ENCODE peak calls at places on chromosomes 4 and X, in four cellular contexts. One of them, this sample, is unnamed.

GRCh38 chrX:44162964-44163475 is 180.5 kb downstream of the EFHC2 start:
- DNase-seq in HCT116: no peak
- DNase-seq in HepG2: no peak
- DNase-seq in K562: no peak
- DNase-seq in this sample: no peak

GRCh38 chr4:8199594-8200301 is 658 bp downstream of the SH3TC1 start:
- DNase-seq in HepG2: no peak
- DNase-seq in HCT116: no peak
- DNase-seq in K562: no peak
- DNase-seq in this sample: no peak

GRCh38 chrX:67614006-67614405 is 70.2 kb downstream of the AR start:
- DNase-seq in HCT116: no peak
- DNase-seq in K562: no peak
- DNase-seq in HepG2: no peak
- DNase-seq in this sample: no peak

GRCh38 chrX:47751670-47752069 is 85.0 kb upstream of the ZNF81 start:
- DNase-seq in HepG2: no peak
- DNase-seq in K562: peak
- DNase-seq in HCT116: peak
- DNase-seq in this sample: no peak

GRCh38 chr4:170465434-170465833 is 375.7 kb upstream of the AADAT start:
- DNase-seq in K562: no peak
- DNase-seq in HepG2: no peak
- DNase-seq in HCT116: no peak
- DNase-seq in this sample: peak

GRCh38 chr4:37687175-37687525 is 974 bp upstream of the RELL1 start:
- DNase-seq in K562: no peak
- DNase-seq in HCT116: no peak
- DNase-seq in HepG2: no peak
- DNase-seq in this sample: no peak

GRCh38 chr4:120286813-120287212 is 220.2 kb upstream of the MAD2L1 start:
- DNase-seq in HepG2: no peak
- DNase-seq in K562: no peak
- DNase-seq in HCT116: no peak
- DNase-seq in this sample: no peak

GRCh38 chrX:74133156-74133796 is 170.7 kb upstream of the ZCCHC13 start:
- DNase-seq in HCT116: peak
- DNase-seq in HepG2: peak
- DNase-seq in K562: peak
- DNase-seq in this sample: peak

GRCh38 chrX:114774691-114775090 is 190.8 kb downstream of the HTR2C start:
- DNase-seq in HCT116: no peak
- DNase-seq in K562: no peak
- DNase-seq in HepG2: no peak
- DNase-seq in this sample: peak

GRCh38 chrX:150731795-150732194 is 38.6 kb downstream of the MTMR1 start:
- DNase-seq in K562: no peak
- DNase-seq in HepG2: no peak
- DNase-seq in HCT116: no peak
- DNase-seq in this sample: no peak

GRCh38 chr4:140152760-140153418 is 1.1 kb downstream of the MAML3 start:
- DNase-seq in HepG2: no peak
- DNase-seq in K562: peak
- DNase-seq in HCT116: no peak
- DNase-seq in this sample: no peak

GRCh38 chrX:82362990-82363389 is 1145.1 kb upstream of the POU3F4 start:
- DNase-seq in HCT116: no peak
- DNase-seq in HepG2: no peak
- DNase-seq in K562: no peak
- DNase-seq in this sample: no peak

GRCh38 chrX:8364369-8365141 is 100.1 kb upstream of the VCX3B start:
- DNase-seq in HCT116: no peak
- DNase-seq in K562: no peak
- DNase-seq in HepG2: peak
- DNase-seq in this sample: peak

GRCh38 chrX:140092121-140092520 is 126.8 kb upstream of the CXorf66 start:
- DNase-seq in K562: no peak
- DNase-seq in HepG2: no peak
- DNase-seq in HCT116: no peak
- DNase-seq in this sample: no peak

GRCh38 chr4:677431-678293 is 3.3 kb downstream of the MYL5 start:
- DNase-seq in HCT116: peak
- DNase-seq in HepG2: peak
- DNase-seq in K562: no peak
- DNase-seq in this sample: no peak

GRCh38 chr4:23135792-23136645 is 443.3 kb downstream of the GBA3 start:
- DNase-seq in HCT116: peak
- DNase-seq in HepG2: peak
- DNase-seq in K562: peak
- DNase-seq in this sample: peak

GRCh38 chr4:8817081-8817812 is 54.4 kb downstream of the HMX1 start:
- DNase-seq in K562: no peak
- DNase-seq in HCT116: no peak
- DNase-seq in HepG2: no peak
- DNase-seq in this sample: no peak

GRCh38 chr4:140876597-140877364 is 120.6 kb upstream of the TBC1D9 start:
- DNase-seq in HepG2: no peak
- DNase-seq in HCT116: no peak
- DNase-seq in K562: no peak
- DNase-seq in this sample: no peak

GRCh38 chr4:110198472-110199419 is at the start of gene ELOVL6:
- DNase-seq in HepG2: peak
- DNase-seq in HCT116: peak
- DNase-seq in K562: peak
- DNase-seq in this sample: peak

GRCh38 chrX:107154787-107155620 is 36.4 kb upstream of the RBM41 start:
- DNase-seq in HepG2: peak
- DNase-seq in K562: peak
- DNase-seq in HCT116: no peak
- DNase-seq in this sample: no peak

GRCh38 chrX:19791562-19791961 is 95.8 kb downstream of the SH3KBP1 start:
- DNase-seq in K562: no peak
- DNase-seq in HepG2: no peak
- DNase-seq in HCT116: no peak
- DNase-seq in this sample: no peak

GRCh38 chrX:45070116-45071007 is 130.3 kb downstream of the DIPK2B start:
- DNase-seq in K562: peak
- DNase-seq in HepG2: peak
- DNase-seq in HCT116: peak
- DNase-seq in this sample: peak

GRCh38 chr4:38177792-38178665 is 217.8 kb downstream of the PTTG2 start:
- DNase-seq in HepG2: no peak
- DNase-seq in HCT116: no peak
- DNase-seq in K562: no peak
- DNase-seq in this sample: no peak

GRCh38 chr4:186724861-186725419 is 1.3 kb upstream of the FAT1 start:
- DNase-seq in HCT116: no peak
- DNase-seq in HepG2: no peak
- DNase-seq in K562: no peak
- DNase-seq in this sample: no peak

GRCh38 chr4:67452100-67452887 is 93.0 kb downstream of the CENPC start:
- DNase-seq in HepG2: no peak
- DNase-seq in HCT116: no peak
- DNase-seq in K562: no peak
- DNase-seq in this sample: no peak

GRCh38 chr4:153261922-153262321 is 57.7 kb downstream of the TRIM2 start:
- DNase-seq in K562: no peak
- DNase-seq in HepG2: no peak
- DNase-seq in HCT116: no peak
- DNase-seq in this sample: no peak

GRCh38 chr4:106898621-106899230 is 137.4 kb downstream of the DKK2 start:
- DNase-seq in HCT116: peak
- DNase-seq in K562: peak
- DNase-seq in HepG2: peak
- DNase-seq in this sample: peak

GRCh38 chr4:152380919-152381318 is 155.0 kb downstream of the FBXW7 start:
- DNase-seq in HCT116: no peak
- DNase-seq in HepG2: no peak
- DNase-seq in K562: no peak
- DNase-seq in this sample: no peak

GRCh38 chr4:138647433-138647832 is 368.1 kb upstream of the NOCT start:
- DNase-seq in K562: no peak
- DNase-seq in HepG2: no peak
- DNase-seq in HCT116: no peak
- DNase-seq in this sample: peak

GRCh38 chrX:134713618-134714107 is 55.4 kb upstream of the PLAC1 start:
- DNase-seq in HCT116: no peak
- DNase-seq in HepG2: no peak
- DNase-seq in K562: no peak
- DNase-seq in this sample: no peak

GRCh38 chr4:113452868-113453620 is 308.5 kb downstream of the CAMK2D start:
- DNase-seq in HCT116: no peak
- DNase-seq in HepG2: no peak
- DNase-seq in K562: no peak
- DNase-seq in this sample: peak

GRCh38 chr4:3224971-3225850 is 23.7 kb upstream of the MSANTD1 start:
- DNase-seq in K562: no peak
- DNase-seq in HepG2: no peak
- DNase-seq in HCT116: no peak
- DNase-seq in this sample: no peak

GRCh38 chr4:3226467-3226866 is 22.5 kb upstream of the MSANTD1 start:
- DNase-seq in K562: no peak
- DNase-seq in HepG2: no peak
- DNase-seq in HCT116: no peak
- DNase-seq in this sample: no peak

GRCh38 chr4:3223986-3224748 is 24.8 kb upstream of the MSANTD1 start:
- DNase-seq in K562: no peak
- DNase-seq in HCT116: no peak
- DNase-seq in HepG2: no peak
- DNase-seq in this sample: no peak

GRCh38 chr4:3226944-3227343 is 22.0 kb upstream of the MSANTD1 start:
- DNase-seq in HepG2: no peak
- DNase-seq in K562: no peak
- DNase-seq in HCT116: no peak
- DNase-seq in this sample: no peak

DNA sequence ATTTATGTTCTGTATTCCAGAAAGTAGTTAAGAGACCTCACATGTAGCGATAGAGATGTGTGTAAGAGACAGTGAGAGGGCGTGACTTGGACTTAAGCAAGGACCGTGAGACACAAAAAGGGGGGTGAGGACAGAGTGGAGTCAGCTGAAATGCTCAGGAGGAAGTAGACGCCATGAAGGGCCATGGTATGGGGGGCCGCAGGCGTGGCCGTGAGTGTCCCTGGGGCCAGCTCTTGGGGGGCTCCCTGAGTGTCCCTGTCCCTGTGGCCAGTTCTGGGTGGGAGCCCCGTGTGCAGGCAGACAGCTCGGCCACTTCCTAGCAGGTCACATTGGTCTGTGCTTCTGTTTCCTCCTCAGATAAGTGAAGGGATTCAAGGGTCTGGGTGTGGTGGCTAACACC is 23.0 kb upstream of the MSANTD1 start:
- DNase-seq in HCT116: no peak
- DNase-seq in K562: no peak
- DNase-seq in HepG2: no peak
- DNase-seq in this sample: no peak
- TF ChIP-seq ZNF274 in HCT116: no peak
- TF ChIP-seq ZNF274 in K562: no peak
- TF ChIP-seq ZNF274 in HepG2: no peak
- TF ChIP-seq ZNF274 in this sample: no peak

GRCh38 chrX:110321081-110321480 is 3.2 kb upstream of the AMMECR1 start:
- DNase-seq in K562: no peak
- DNase-seq in HCT116: no peak
- DNase-seq in HepG2: no peak
- DNase-seq in this sample: no peak

GRCh38 chrX:110320588-110320987 is 2.7 kb upstream of the AMMECR1 start:
- DNase-seq in HCT116: no peak
- DNase-seq in HepG2: no peak
- DNase-seq in K562: no peak
- DNase-seq in this sample: no peak

GRCh38 chrX:110318664-110318968 is 731 bp upstream of the AMMECR1 start:
- DNase-seq in HepG2: no peak
- DNase-seq in HCT116: no peak
- DNase-seq in K562: no peak
- DNase-seq in this sample: no peak

GRCh38 chrX:110321670-110322069 is 3.8 kb upstream of the AMMECR1 start:
- DNase-seq in HepG2: no peak
- DNase-seq in HCT116: no peak
- DNase-seq in K562: no peak
- DNase-seq in this sample: no peak

GRCh38 chrX:110322603-110323002 is 4.7 kb upstream of the AMMECR1 start:
- DNase-seq in K562: no peak
- DNase-seq in HepG2: no peak
- DNase-seq in HCT116: no peak
- DNase-seq in this sample: no peak
- TF ChIP-seq ZNF274 in K562: no peak
- TF ChIP-seq ZNF274 in HepG2: no peak
- TF ChIP-seq ZNF274 in HCT116: no peak
- TF ChIP-seq ZNF274 in this sample: no peak

GRCh38 chr4:174369968-174370367 is 86.3 kb downstream of the CEP44 start:
- DNase-seq in HCT116: no peak
- DNase-seq in HepG2: no peak
- DNase-seq in K562: no peak
- DNase-seq in this sample: no peak

GRCh38 chr4:174362340-174362739 is 78.6 kb downstream of the CEP44 start:
- DNase-seq in HCT116: no peak
- DNase-seq in K562: no peak
- DNase-seq in HepG2: no peak
- DNase-seq in this sample: no peak

GRCh38 chr4:174365018-174365587 is 81.4 kb downstream of the CEP44 start:
- DNase-seq in K562: peak
- DNase-seq in HCT116: peak
- DNase-seq in HepG2: peak
- DNase-seq in this sample: peak
- TF ChIP-seq ZNF274 in K562: no peak
- TF ChIP-seq ZNF274 in HCT116: no peak
- TF ChIP-seq ZNF274 in HepG2: no peak
- TF ChIP-seq ZNF274 in this sample: no peak

GRCh38 chrX:11647048-11647650 is 18.6 kb downstream of the ARHGAP6 start:
- DNase-seq in HCT116: no peak
- DNase-seq in K562: no peak
- DNase-seq in HepG2: no peak
- DNase-seq in this sample: no peak

DNA sequence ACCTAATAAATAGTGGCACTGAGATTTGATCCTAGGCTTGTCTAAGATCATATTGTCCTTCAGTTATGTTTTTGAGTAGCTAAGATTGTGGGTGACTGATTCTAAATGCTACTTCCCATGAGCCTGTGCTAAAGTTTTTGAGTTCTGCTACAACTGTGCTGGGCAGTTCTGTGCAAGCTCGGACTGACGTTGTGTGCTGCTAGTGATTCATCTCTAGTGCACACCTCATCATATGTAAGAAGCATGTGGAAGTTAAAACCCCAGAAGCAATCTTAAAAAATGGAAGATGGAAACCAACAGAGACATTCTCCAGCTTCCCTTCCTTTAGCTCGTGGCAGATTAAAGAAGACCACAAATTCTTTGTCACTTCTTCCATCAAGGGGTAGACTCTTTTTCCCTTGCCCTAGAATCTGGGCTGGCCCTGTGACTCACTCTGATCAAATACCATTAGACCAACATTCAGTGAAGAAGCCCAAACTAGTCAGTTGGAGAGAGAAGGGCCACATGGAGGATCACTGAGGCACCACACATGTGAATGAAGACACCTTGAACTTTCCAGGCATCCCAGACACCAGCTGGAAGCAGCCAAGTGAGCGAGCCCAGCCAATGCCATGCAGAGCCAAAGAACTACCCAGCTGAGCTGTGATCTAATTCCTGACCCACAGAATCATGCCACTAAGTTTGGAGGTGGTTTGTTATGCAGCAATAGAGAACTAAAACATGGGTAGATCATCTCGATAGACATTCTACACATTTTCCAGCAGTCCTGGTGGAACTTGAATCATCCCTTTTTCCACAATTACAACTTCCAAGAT is 16.8 kb downstream of the ARHGAP6 start:
- DNase-seq in HepG2: no peak
- DNase-seq in K562: no peak
- DNase-seq in HCT116: no peak
- DNase-seq in this sample: no peak
- TF ChIP-seq ZNF274 in HepG2: no peak
- TF ChIP-seq ZNF274 in K562: no peak
- TF ChIP-seq ZNF274 in HCT116: no peak
- TF ChIP-seq ZNF274 in this sample: no peak